ENCODE peak calls at places on chromosomes 1 and 21, in eight cellular contexts. One of them, this sample, is unnamed.

GRCh38 chr1:145961425-145962156 is 2.8 kb downstream of the ANKRD34A start:
- DNase-seq in stimulated activated CD4-positive, alpha-beta T cell treated with anti-CD3 and anti-CD28 coated beads, TNF-alpha, amount 100 ng/mL, for 48 hours: no peak
- DNase-seq in SHP77 treated with DMSO at 0.1 percent for 48 hours: no peak
- DNase-seq in NCI-H774: no peak
- DNase-seq in NAMALWA: peak
- DNase-seq in NCI-H2171 treated with DMSO at 0.1 percent for 48 hours: no peak
- DNase-seq in activated T-cell treated with anti-CD3 and anti-CD28 coated beads, Interleukin-2, amount 50 U/mL, for 72 hours: peak
- DNase-seq in MM.1S: no peak
- DNase-seq in this sample: peak

GRCh38 chr1:211616231-211617031 is 37.5 kb upstream of the SLC30A1 start:
- DNase-seq in stimulated activated CD4-positive, alpha-beta T cell treated with anti-CD3 and anti-CD28 coated beads, TNF-alpha, amount 100 ng/mL, for 48 hours: no peak
- DNase-seq in SHP77 treated with DMSO at 0.1 percent for 48 hours: no peak
- DNase-seq in NCI-H774: no peak
- DNase-seq in NAMALWA: no peak
- DNase-seq in NCI-H2171 treated with DMSO at 0.1 percent for 48 hours: no peak
- DNase-seq in activated T-cell treated with anti-CD3 and anti-CD28 coated beads, Interleukin-2, amount 50 U/mL, for 72 hours: no peak
- DNase-seq in MM.1S: no peak
- DNase-seq in this sample: no peak

GRCh38 chr1:36650200-36651065 is 167.7 kb upstream of the CSF3R start:
- DNase-seq in stimulated activated CD4-positive, alpha-beta T cell treated with anti-CD3 and anti-CD28 coated beads, TNF-alpha, amount 100 ng/mL, for 48 hours: peak
- DNase-seq in SHP77 treated with DMSO at 0.1 percent for 48 hours: peak
- DNase-seq in NCI-H774: peak
- DNase-seq in NAMALWA: peak
- DNase-seq in NCI-H2171 treated with DMSO at 0.1 percent for 48 hours: peak
- DNase-seq in activated T-cell treated with anti-CD3 and anti-CD28 coated beads, Interleukin-2, amount 50 U/mL, for 72 hours: peak
- DNase-seq in MM.1S: peak
- DNase-seq in this sample: peak

GRCh38 chr1:162568802-162569201 is 7.3 kb downstream of the UAP1 start:
- DNase-seq in stimulated activated CD4-positive, alpha-beta T cell treated with anti-CD3 and anti-CD28 coated beads, TNF-alpha, amount 100 ng/mL, for 48 hours: no peak
- DNase-seq in SHP77 treated with DMSO at 0.1 percent for 48 hours: no peak
- DNase-seq in NCI-H774: no peak
- DNase-seq in NAMALWA: no peak
- DNase-seq in NCI-H2171 treated with DMSO at 0.1 percent for 48 hours: no peak
- DNase-seq in activated T-cell treated with anti-CD3 and anti-CD28 coated beads, Interleukin-2, amount 50 U/mL, for 72 hours: no peak
- DNase-seq in MM.1S: no peak
- DNase-seq in this sample: no peak

GRCh38 chr1:3911981-3912808 is 12.1 kb upstream of the C1orf174 start:
- DNase-seq in stimulated activated CD4-positive, alpha-beta T cell treated with anti-CD3 and anti-CD28 coated beads, TNF-alpha, amount 100 ng/mL, for 48 hours: no peak
- DNase-seq in SHP77 treated with DMSO at 0.1 percent for 48 hours: no peak
- DNase-seq in NCI-H774: no peak
- DNase-seq in NAMALWA: no peak
- DNase-seq in NCI-H2171 treated with DMSO at 0.1 percent for 48 hours: no peak
- DNase-seq in activated T-cell treated with anti-CD3 and anti-CD28 coated beads, Interleukin-2, amount 50 U/mL, for 72 hours: no peak
- DNase-seq in MM.1S: no peak
- DNase-seq in this sample: no peak

GRCh38 chr21:17929514-17929913 is 110.4 kb upstream of the C21orf91 start:
- DNase-seq in stimulated activated CD4-positive, alpha-beta T cell treated with anti-CD3 and anti-CD28 coated beads, TNF-alpha, amount 100 ng/mL, for 48 hours: no peak
- DNase-seq in SHP77 treated with DMSO at 0.1 percent for 48 hours: no peak
- DNase-seq in NCI-H774: no peak
- DNase-seq in NAMALWA: no peak
- DNase-seq in NCI-H2171 treated with DMSO at 0.1 percent for 48 hours: no peak
- DNase-seq in activated T-cell treated with anti-CD3 and anti-CD28 coated beads, Interleukin-2, amount 50 U/mL, for 72 hours: no peak
- DNase-seq in MM.1S: no peak
- DNase-seq in this sample: no peak

GRCh38 chr1:229002037-229002436 is 266.8 kb downstream of the RHOU start:
- DNase-seq in stimulated activated CD4-positive, alpha-beta T cell treated with anti-CD3 and anti-CD28 coated beads, TNF-alpha, amount 100 ng/mL, for 48 hours: no peak
- DNase-seq in SHP77 treated with DMSO at 0.1 percent for 48 hours: no peak
- DNase-seq in NCI-H774: no peak
- DNase-seq in NAMALWA: no peak
- DNase-seq in NCI-H2171 treated with DMSO at 0.1 percent for 48 hours: no peak
- DNase-seq in activated T-cell treated with anti-CD3 and anti-CD28 coated beads, Interleukin-2, amount 50 U/mL, for 72 hours: no peak
- DNase-seq in MM.1S: no peak
- DNase-seq in this sample: no peak

GRCh38 chr1:151106891-151107290 is 36.3 kb downstream of the GABPB2 start:
- DNase-seq in stimulated activated CD4-positive, alpha-beta T cell treated with anti-CD3 and anti-CD28 coated beads, TNF-alpha, amount 100 ng/mL, for 48 hours: no peak
- DNase-seq in SHP77 treated with DMSO at 0.1 percent for 48 hours: no peak
- DNase-seq in NCI-H774: no peak
- DNase-seq in NAMALWA: no peak
- DNase-seq in NCI-H2171 treated with DMSO at 0.1 percent for 48 hours: no peak
- DNase-seq in activated T-cell treated with anti-CD3 and anti-CD28 coated beads, Interleukin-2, amount 50 U/mL, for 72 hours: no peak
- DNase-seq in MM.1S: no peak
- DNase-seq in this sample: no peak

GRCh38 chr1:66752671-66753371 is 562 bp downstream of the DYNLT5 start:
- DNase-seq in stimulated activated CD4-positive, alpha-beta T cell treated with anti-CD3 and anti-CD28 coated beads, TNF-alpha, amount 100 ng/mL, for 48 hours: no peak
- DNase-seq in SHP77 treated with DMSO at 0.1 percent for 48 hours: no peak
- DNase-seq in NCI-H774: no peak
- DNase-seq in NAMALWA: no peak
- DNase-seq in NCI-H2171 treated with DMSO at 0.1 percent for 48 hours: no peak
- DNase-seq in activated T-cell treated with anti-CD3 and anti-CD28 coated beads, Interleukin-2, amount 50 U/mL, for 72 hours: no peak
- DNase-seq in MM.1S: no peak
- DNase-seq in this sample: no peak

GRCh38 chr1:220342853-220343252 is 70.6 kb upstream of the RAB3GAP2 start:
- DNase-seq in stimulated activated CD4-positive, alpha-beta T cell treated with anti-CD3 and anti-CD28 coated beads, TNF-alpha, amount 100 ng/mL, for 48 hours: no peak
- DNase-seq in SHP77 treated with DMSO at 0.1 percent for 48 hours: no peak
- DNase-seq in NCI-H774: no peak
- DNase-seq in NAMALWA: no peak
- DNase-seq in NCI-H2171 treated with DMSO at 0.1 percent for 48 hours: peak
- DNase-seq in activated T-cell treated with anti-CD3 and anti-CD28 coated beads, Interleukin-2, amount 50 U/mL, for 72 hours: no peak
- DNase-seq in MM.1S: no peak
- DNase-seq in this sample: no peak

GRCh38 chr1:167635233-167635648 is 5.2 kb downstream of the RCSD1 start:
- DNase-seq in stimulated activated CD4-positive, alpha-beta T cell treated with anti-CD3 and anti-CD28 coated beads, TNF-alpha, amount 100 ng/mL, for 48 hours: no peak
- DNase-seq in SHP77 treated with DMSO at 0.1 percent for 48 hours: no peak
- DNase-seq in NCI-H774: no peak
- DNase-seq in NAMALWA: no peak
- DNase-seq in NCI-H2171 treated with DMSO at 0.1 percent for 48 hours: peak
- DNase-seq in activated T-cell treated with anti-CD3 and anti-CD28 coated beads, Interleukin-2, amount 50 U/mL, for 72 hours: no peak
- DNase-seq in MM.1S: no peak
- DNase-seq in this sample: no peak

GRCh38 chr1:37914719-37915483 is 32.0 kb downstream of the INPP5B start:
- DNase-seq in stimulated activated CD4-positive, alpha-beta T cell treated with anti-CD3 and anti-CD28 coated beads, TNF-alpha, amount 100 ng/mL, for 48 hours: no peak
- DNase-seq in SHP77 treated with DMSO at 0.1 percent for 48 hours: no peak
- DNase-seq in NCI-H774: peak
- DNase-seq in NAMALWA: no peak
- DNase-seq in NCI-H2171 treated with DMSO at 0.1 percent for 48 hours: no peak
- DNase-seq in activated T-cell treated with anti-CD3 and anti-CD28 coated beads, Interleukin-2, amount 50 U/mL, for 72 hours: no peak
- DNase-seq in MM.1S: no peak
- DNase-seq in this sample: no peak

GRCh38 chr1:18064564-18064963 is 43.0 kb upstream of the IGSF21 start:
- DNase-seq in stimulated activated CD4-positive, alpha-beta T cell treated with anti-CD3 and anti-CD28 coated beads, TNF-alpha, amount 100 ng/mL, for 48 hours: no peak
- DNase-seq in SHP77 treated with DMSO at 0.1 percent for 48 hours: no peak
- DNase-seq in NCI-H774: no peak
- DNase-seq in NAMALWA: no peak
- DNase-seq in NCI-H2171 treated with DMSO at 0.1 percent for 48 hours: no peak
- DNase-seq in activated T-cell treated with anti-CD3 and anti-CD28 coated beads, Interleukin-2, amount 50 U/mL, for 72 hours: no peak
- DNase-seq in MM.1S: no peak
- DNase-seq in this sample: no peak

GRCh38 chr1:223756002-223756775 is 43.9 kb downstream of the CAPN2 start:
- DNase-seq in stimulated activated CD4-positive, alpha-beta T cell treated with anti-CD3 and anti-CD28 coated beads, TNF-alpha, amount 100 ng/mL, for 48 hours: no peak
- DNase-seq in SHP77 treated with DMSO at 0.1 percent for 48 hours: no peak
- DNase-seq in NCI-H774: no peak
- DNase-seq in NAMALWA: no peak
- DNase-seq in NCI-H2171 treated with DMSO at 0.1 percent for 48 hours: no peak
- DNase-seq in activated T-cell treated with anti-CD3 and anti-CD28 coated beads, Interleukin-2, amount 50 U/mL, for 72 hours: no peak
- DNase-seq in MM.1S: no peak
- DNase-seq in this sample: no peak

GRCh38 chr1:245550702-245551008 is 395.9 kb downstream of the KIF26B start:
- DNase-seq in stimulated activated CD4-positive, alpha-beta T cell treated with anti-CD3 and anti-CD28 coated beads, TNF-alpha, amount 100 ng/mL, for 48 hours: no peak
- DNase-seq in SHP77 treated with DMSO at 0.1 percent for 48 hours: no peak
- DNase-seq in NCI-H774: no peak
- DNase-seq in NAMALWA: no peak
- DNase-seq in NCI-H2171 treated with DMSO at 0.1 percent for 48 hours: no peak
- DNase-seq in activated T-cell treated with anti-CD3 and anti-CD28 coated beads, Interleukin-2, amount 50 U/mL, for 72 hours: no peak
- DNase-seq in MM.1S: no peak
- DNase-seq in this sample: no peak

GRCh38 chr1:173496757-173497323 is 19.7 kb downstream of the PRDX6 start:
- DNase-seq in stimulated activated CD4-positive, alpha-beta T cell treated with anti-CD3 and anti-CD28 coated beads, TNF-alpha, amount 100 ng/mL, for 48 hours: no peak
- DNase-seq in SHP77 treated with DMSO at 0.1 percent for 48 hours: no peak
- DNase-seq in NCI-H774: no peak
- DNase-seq in NAMALWA: no peak
- DNase-seq in NCI-H2171 treated with DMSO at 0.1 percent for 48 hours: no peak
- DNase-seq in activated T-cell treated with anti-CD3 and anti-CD28 coated beads, Interleukin-2, amount 50 U/mL, for 72 hours: no peak
- DNase-seq in MM.1S: no peak
- DNase-seq in this sample: no peak

GRCh38 chr1:88800382-88801051 is 90.8 kb downstream of the GTF2B start:
- DNase-seq in stimulated activated CD4-positive, alpha-beta T cell treated with anti-CD3 and anti-CD28 coated beads, TNF-alpha, amount 100 ng/mL, for 48 hours: peak
- DNase-seq in SHP77 treated with DMSO at 0.1 percent for 48 hours: no peak
- DNase-seq in NCI-H774: no peak
- DNase-seq in NAMALWA: peak
- DNase-seq in NCI-H2171 treated with DMSO at 0.1 percent for 48 hours: no peak
- DNase-seq in activated T-cell treated with anti-CD3 and anti-CD28 coated beads, Interleukin-2, amount 50 U/mL, for 72 hours: peak
- DNase-seq in MM.1S: peak
- DNase-seq in this sample: peak

GRCh38 chr1:31677401-31677800 is 26.4 kb downstream of the COL16A1 start:
- DNase-seq in stimulated activated CD4-positive, alpha-beta T cell treated with anti-CD3 and anti-CD28 coated beads, TNF-alpha, amount 100 ng/mL, for 48 hours: no peak
- DNase-seq in SHP77 treated with DMSO at 0.1 percent for 48 hours: no peak
- DNase-seq in NCI-H774: no peak
- DNase-seq in NAMALWA: no peak
- DNase-seq in NCI-H2171 treated with DMSO at 0.1 percent for 48 hours: no peak
- DNase-seq in activated T-cell treated with anti-CD3 and anti-CD28 coated beads, Interleukin-2, amount 50 U/mL, for 72 hours: no peak
- DNase-seq in MM.1S: no peak
- DNase-seq in this sample: no peak

GRCh38 chr1:174726167-174726879 is 273.4 kb upstream of the CACYBP start:
- DNase-seq in stimulated activated CD4-positive, alpha-beta T cell treated with anti-CD3 and anti-CD28 coated beads, TNF-alpha, amount 100 ng/mL, for 48 hours: no peak
- DNase-seq in SHP77 treated with DMSO at 0.1 percent for 48 hours: no peak
- DNase-seq in NCI-H774: no peak
- DNase-seq in NAMALWA: peak
- DNase-seq in NCI-H2171 treated with DMSO at 0.1 percent for 48 hours: peak
- DNase-seq in activated T-cell treated with anti-CD3 and anti-CD28 coated beads, Interleukin-2, amount 50 U/mL, for 72 hours: no peak
- DNase-seq in MM.1S: peak
- DNase-seq in this sample: peak

GRCh38 chr1:220001095-220001501 is 45.2 kb downstream of the EPRS1 start:
- DNase-seq in stimulated activated CD4-positive, alpha-beta T cell treated with anti-CD3 and anti-CD28 coated beads, TNF-alpha, amount 100 ng/mL, for 48 hours: no peak
- DNase-seq in SHP77 treated with DMSO at 0.1 percent for 48 hours: no peak
- DNase-seq in NCI-H774: no peak
- DNase-seq in NAMALWA: no peak
- DNase-seq in NCI-H2171 treated with DMSO at 0.1 percent for 48 hours: no peak
- DNase-seq in activated T-cell treated with anti-CD3 and anti-CD28 coated beads, Interleukin-2, amount 50 U/mL, for 72 hours: no peak
- DNase-seq in MM.1S: no peak
- DNase-seq in this sample: no peak